ENCODE peak calls at places on chromosomes 13 and 19, in six cellular contexts. One of them, this sample, is unnamed.

GRCh38 chr19:13181747-13182388 is 31.7 kb downstream of the IER2 start:
- DNase-seq in IMR-90: peak
- DNase-seq in A549: no peak
- DNase-seq in HCT116: no peak
- DNase-seq in SK-N-SH: peak
- DNase-seq in K562: no peak
- DNase-seq in this sample: no peak

GRCh38 chr19:17406039-17406886 is 833 bp upstream of the BST2 start:
- DNase-seq in IMR-90: no peak
- DNase-seq in A549: no peak
- DNase-seq in HCT116: no peak
- DNase-seq in SK-N-SH: peak
- DNase-seq in K562: peak
- DNase-seq in this sample: no peak

GRCh38 chr19:16417660-16418596 is 53.8 kb downstream of the EPS15L1 start:
- DNase-seq in IMR-90: peak
- DNase-seq in A549: peak
- DNase-seq in HCT116: peak
- DNase-seq in SK-N-SH: peak
- DNase-seq in K562: peak
- DNase-seq in this sample: peak

GRCh38 chr13:101916758-101917474 is 464.4 kb downstream of the ITGBL1 start:
- DNase-seq in IMR-90: no peak
- DNase-seq in A549: no peak
- DNase-seq in HCT116: no peak
- DNase-seq in SK-N-SH: peak
- DNase-seq in K562: no peak
- DNase-seq in this sample: no peak

GRCh38 chr19:16325671-16326400 is 1.2 kb downstream of the KLF2 start:
- DNase-seq in IMR-90: no peak
- DNase-seq in A549: no peak
- DNase-seq in HCT116: no peak
- DNase-seq in SK-N-SH: peak
- DNase-seq in K562: no peak
- DNase-seq in this sample: peak

GRCh38 chr19:16868423-16869130 is 20.2 kb upstream of the F2RL3 start:
- DNase-seq in IMR-90: no peak
- DNase-seq in A549: no peak
- DNase-seq in HCT116: no peak
- DNase-seq in SK-N-SH: no peak
- DNase-seq in K562: no peak
- DNase-seq in this sample: no peak

GRCh38 chr13:29905845-29906244 is 55.4 kb upstream of the UBL3 start:
- DNase-seq in IMR-90: peak
- DNase-seq in A549: no peak
- DNase-seq in HCT116: no peak
- DNase-seq in SK-N-SH: no peak
- DNase-seq in K562: no peak
- DNase-seq in this sample: no peak

GRCh38 chr13:80276371-80277289 is 64.3 kb downstream of the SPRY2 start:
- DNase-seq in IMR-90: peak
- DNase-seq in A549: no peak
- DNase-seq in HCT116: no peak
- DNase-seq in SK-N-SH: no peak
- DNase-seq in K562: no peak
- DNase-seq in this sample: peak

GRCh38 chr13:23679214-23679613 is 109.0 kb downstream of the TNFRSF19 start:
- DNase-seq in IMR-90: peak
- DNase-seq in A549: no peak
- DNase-seq in HCT116: no peak
- DNase-seq in SK-N-SH: no peak
- DNase-seq in K562: no peak
- DNase-seq in this sample: no peak

GRCh38 chr19:53906211-53907192 is 2.6 kb upstream of the CACNG7 start:
- DNase-seq in IMR-90: no peak
- DNase-seq in A549: peak
- DNase-seq in HCT116: no peak
- DNase-seq in SK-N-SH: peak
- DNase-seq in K562: peak
- DNase-seq in this sample: peak

GRCh38 chr19:18170714-18171255 is 2.8 kb upstream of the IFI30 start:
- DNase-seq in IMR-90: no peak
- DNase-seq in A549: no peak
- DNase-seq in HCT116: no peak
- DNase-seq in SK-N-SH: peak
- DNase-seq in K562: no peak
- DNase-seq in this sample: no peak

GRCh38 chr19:47152205-47152604 is 21.6 kb downstream of the SAE1 start:
- DNase-seq in IMR-90: no peak
- DNase-seq in A549: no peak
- DNase-seq in HCT116: no peak
- DNase-seq in SK-N-SH: no peak
- DNase-seq in K562: no peak
- DNase-seq in this sample: no peak

GRCh38 chr19:19966862-19967261 is 66.1 kb downstream of the ZNF93 start:
- DNase-seq in IMR-90: no peak
- DNase-seq in A549: no peak
- DNase-seq in HCT116: no peak
- DNase-seq in SK-N-SH: no peak
- DNase-seq in K562: no peak
- DNase-seq in this sample: no peak

DNA sequence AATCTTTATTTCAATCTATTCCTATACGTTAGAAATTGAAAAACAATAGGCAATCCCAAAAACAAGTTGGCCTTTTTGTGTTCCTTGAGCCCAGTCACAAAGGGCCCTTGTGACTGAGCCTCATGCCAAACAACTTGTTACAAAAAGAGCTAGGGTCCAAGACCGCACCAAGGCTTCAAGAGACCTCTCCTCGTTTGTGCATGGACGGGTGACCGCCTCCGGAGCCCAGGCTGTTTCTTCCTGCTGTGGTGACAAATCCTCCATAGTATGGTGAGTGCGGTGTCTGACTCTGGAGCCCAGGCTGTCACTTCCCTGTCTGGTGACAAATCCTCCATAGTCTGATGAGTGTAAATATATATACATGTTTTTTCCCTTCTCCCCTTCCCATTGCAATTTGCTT is 63.7 kb downstream of the ZNF93 start:
- DNase-seq in IMR-90: no peak
- DNase-seq in A549: no peak
- DNase-seq in HCT116: no peak
- DNase-seq in SK-N-SH: no peak
- DNase-seq in K562: no peak
- DNase-seq in this sample: no peak
- TF ChIP-seq RAD21 in IMR-90: no peak
- TF ChIP-seq RAD21 in A549: no peak
- TF ChIP-seq RAD21 in HCT116: no peak
- TF ChIP-seq RAD21 in SK-N-SH: no peak
- TF ChIP-seq RAD21 in K562: no peak
- TF ChIP-seq RAD21 in this sample: no peak

DNA sequence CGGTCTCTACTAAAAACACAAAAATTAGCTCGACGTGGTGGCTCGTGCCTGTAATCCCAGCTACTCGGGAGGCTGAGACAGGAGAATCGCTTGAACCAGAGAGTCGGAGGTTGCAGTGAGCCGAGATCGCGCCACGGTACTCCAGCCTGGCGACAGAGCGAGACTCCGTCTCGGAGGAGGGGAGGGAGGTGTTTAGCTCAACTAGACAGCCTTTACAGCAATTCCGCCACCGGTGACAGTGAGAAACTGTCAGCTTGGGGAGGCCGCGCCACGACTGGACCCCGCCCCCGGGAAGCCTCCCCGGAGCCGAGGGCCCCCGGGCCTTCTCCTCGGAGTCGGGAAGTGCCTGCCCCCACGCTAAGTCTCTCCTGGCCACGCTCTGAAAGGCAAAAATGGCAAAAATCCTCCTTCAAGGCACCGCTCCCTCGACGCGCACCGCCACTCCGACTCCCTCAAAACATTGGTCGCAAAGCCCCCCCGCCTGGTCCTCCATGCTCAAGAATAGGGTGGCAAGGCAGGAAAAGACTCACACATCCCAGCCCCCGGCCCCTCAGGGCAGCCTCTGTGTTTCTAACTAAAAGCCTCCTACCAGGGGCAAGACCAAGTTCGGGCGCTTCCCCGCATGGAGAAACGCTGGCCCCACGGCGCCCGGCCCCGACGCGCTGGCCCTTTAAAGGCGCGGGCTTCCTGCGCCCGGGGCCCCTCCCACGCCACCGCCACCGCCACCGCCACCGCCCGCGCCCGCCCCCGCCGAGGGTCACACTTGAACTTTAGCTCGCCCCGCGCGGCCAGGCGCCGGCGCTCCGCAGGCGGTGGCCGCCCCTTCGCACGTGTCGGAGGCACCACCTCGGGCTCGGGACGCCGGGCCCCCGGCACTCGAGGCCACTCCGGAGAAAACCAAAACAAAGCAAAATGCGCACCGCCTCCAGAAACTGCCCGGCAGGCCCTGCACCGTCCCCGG is 2.1 kb downstream of the FOXO1 start:
- DNase-seq in IMR-90: no peak
- DNase-seq in A549: peak
- DNase-seq in HCT116: no peak
- DNase-seq in SK-N-SH: peak
- DNase-seq in K562: peak
- DNase-seq in this sample: peak
- TF ChIP-seq RAD21 in IMR-90: no peak
- TF ChIP-seq RAD21 in A549: no peak
- TF ChIP-seq RAD21 in HCT116: no peak
- TF ChIP-seq RAD21 in SK-N-SH: no peak
- TF ChIP-seq RAD21 in K562: no peak
- TF ChIP-seq RAD21 in this sample: no peak

DNA sequence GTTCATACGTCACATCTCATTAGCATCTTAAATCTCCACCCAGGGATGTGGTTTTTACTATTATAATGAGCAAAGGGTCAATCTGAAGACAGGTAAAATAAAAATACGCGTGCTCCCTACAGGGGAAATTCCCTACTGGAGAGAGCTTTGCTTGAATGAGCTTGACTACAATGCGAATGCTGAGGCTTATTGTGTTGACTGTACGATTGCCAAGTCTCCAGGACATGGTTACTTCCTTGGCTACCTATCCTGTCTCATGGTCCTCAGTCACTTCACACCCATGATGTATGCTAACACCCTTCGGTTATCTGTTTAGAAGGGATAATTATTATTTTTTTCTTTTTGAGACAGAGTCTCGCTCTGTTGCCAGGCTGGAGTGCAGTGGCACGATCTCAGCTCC is 61.7 kb downstream of the ZNF627 start:
- DNase-seq in IMR-90: no peak
- DNase-seq in A549: no peak
- DNase-seq in HCT116: no peak
- DNase-seq in SK-N-SH: no peak
- DNase-seq in K562: no peak
- DNase-seq in this sample: no peak
- TF ChIP-seq RAD21 in IMR-90: no peak
- TF ChIP-seq RAD21 in A549: no peak
- TF ChIP-seq RAD21 in HCT116: no peak
- TF ChIP-seq RAD21 in SK-N-SH: no peak
- TF ChIP-seq RAD21 in K562: no peak
- TF ChIP-seq RAD21 in this sample: no peak

DNA sequence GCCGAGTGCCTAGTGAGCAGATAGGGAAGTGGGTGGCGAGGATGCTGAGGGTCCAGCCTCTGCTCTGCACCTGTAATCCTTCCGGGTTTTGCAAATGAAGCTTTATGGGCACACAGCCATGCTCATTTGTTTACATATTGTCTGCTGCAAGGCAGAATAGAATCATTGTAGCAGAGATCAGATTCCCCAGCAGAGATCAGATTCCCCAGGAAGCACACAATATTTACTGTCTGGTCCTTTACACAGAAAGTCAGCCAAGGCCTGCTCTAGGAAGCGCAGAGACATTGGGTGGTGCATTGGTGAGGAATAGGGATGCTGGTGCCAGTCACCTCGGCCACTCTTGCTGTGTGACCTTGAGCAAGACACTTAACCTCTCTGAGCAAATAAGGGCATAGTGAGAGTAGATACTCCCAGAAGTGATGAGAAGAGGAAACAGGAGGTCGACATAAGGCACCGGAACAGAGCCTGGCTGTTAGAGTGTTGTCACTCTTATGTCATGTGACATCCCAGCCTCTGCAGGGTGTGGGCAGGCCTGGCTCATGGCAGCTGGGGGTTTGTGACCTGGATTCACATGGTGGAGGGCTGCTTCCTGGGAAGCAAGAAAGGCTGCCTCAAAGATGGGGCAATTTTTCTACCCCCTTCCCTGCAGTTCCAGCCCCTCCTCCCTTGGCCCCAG is 25.6 kb downstream of the CARM1 start:
- DNase-seq in IMR-90: peak
- DNase-seq in A549: no peak
- DNase-seq in HCT116: no peak
- DNase-seq in SK-N-SH: no peak
- DNase-seq in K562: no peak
- DNase-seq in this sample: no peak
- TF ChIP-seq RAD21 in IMR-90: no peak
- TF ChIP-seq RAD21 in A549: no peak
- TF ChIP-seq RAD21 in HCT116: no peak
- TF ChIP-seq RAD21 in SK-N-SH: no peak
- TF ChIP-seq RAD21 in K562: no peak
- TF ChIP-seq RAD21 in this sample: no peak

GRCh38 chr19:49515767-49516166 is 3.3 kb downstream of the FCGRT start:
- DNase-seq in IMR-90: no peak
- DNase-seq in A549: no peak
- DNase-seq in HCT116: no peak
- DNase-seq in SK-N-SH: no peak
- DNase-seq in K562: peak
- DNase-seq in this sample: no peak

GRCh38 chr19:49518033-49518432 is 5.6 kb downstream of the FCGRT start:
- DNase-seq in IMR-90: no peak
- DNase-seq in A549: no peak
- DNase-seq in HCT116: no peak
- DNase-seq in SK-N-SH: no peak
- DNase-seq in K562: no peak
- DNase-seq in this sample: no peak

GRCh38 chr19:49513746-49514118 is 1.3 kb downstream of the FCGRT start:
- DNase-seq in IMR-90: no peak
- DNase-seq in A549: no peak
- DNase-seq in HCT116: no peak
- DNase-seq in SK-N-SH: peak
- DNase-seq in K562: peak
- DNase-seq in this sample: peak

GRCh38 chr19:49514151-49514550 is 1.7 kb downstream of the FCGRT start:
- DNase-seq in IMR-90: no peak
- DNase-seq in A549: no peak
- DNase-seq in HCT116: no peak
- DNase-seq in SK-N-SH: no peak
- DNase-seq in K562: no peak
- DNase-seq in this sample: no peak

GRCh38 chr19:49512970-49513745 is 697 bp downstream of the FCGRT start:
- DNase-seq in IMR-90: no peak
- DNase-seq in A549: no peak
- DNase-seq in HCT116: no peak
- DNase-seq in SK-N-SH: peak
- DNase-seq in K562: peak
- DNase-seq in this sample: no peak
- TF ChIP-seq RAD21 in IMR-90: no peak
- TF ChIP-seq RAD21 in A549: no peak
- TF ChIP-seq RAD21 in HCT116: no peak
- TF ChIP-seq RAD21 in SK-N-SH: no peak
- TF ChIP-seq RAD21 in K562: no peak
- TF ChIP-seq RAD21 in this sample: no peak

This sample was measured in H1.